ENCODE peak calls at places on chromosome 21, in ten cellular contexts. H is AG04450, I is GM13976, M is fibroblast of pulmonary artery, W is esophagus muscularis mucosa, L is foreskin fibroblast, O is GM20000, D is retinal pigment epithelial cell, Q is colonic mucosa, G is psoas muscle. K is an unnamed sample.

GRCh38 chr21:17552410-17552809 is 39.6 kb downstream of the CXADR start:
- DNase-seq in H (no peak), I (no peak), M (no peak), W (no peak), L (no peak), O (no peak), D (no peak), Q (no peak), G (no peak), K (no peak)

GRCh38 chr21:32360401-32360981 is 32.3 kb downstream of the URB1 start:
- DNase-seq in H (no peak), I (no peak), M (no peak), W (no peak), L (no peak), O (no peak), D (no peak), Q (no peak), G (no peak), K (no peak)

GRCh38 chr21:42474982-42475381 is 21.0 kb downstream of the RSPH1 start:
- DNase-seq in H (no peak), I (no peak), M (no peak), W (no peak), L (peak), O (no peak), D (no peak), Q (no peak), G (no peak), K (no peak)

GRCh38 chr21:42021751-42022430 is 11.7 kb upstream of the ZBTB21 start:
- DNase-seq in H (no peak), I (peak), M (no peak), W (no peak), L (no peak), O (no peak), D (no peak), Q (no peak), G (no peak), K (no peak)

GRCh38 chr21:41970099-41970391 is 16.2 kb upstream of the C2CD2 start:
- DNase-seq in H (no peak), I (peak), M (no peak), W (peak), L (no peak), O (no peak), D (no peak), Q (peak), G (no peak), K (no peak)

GRCh38 chr21:26098758-26099157 is 71.8 kb downstream of the APP start:
- DNase-seq in H (no peak), I (no peak), M (no peak), W (no peak), L (no peak), O (no peak), D (no peak), Q (no peak), G (no peak), K (no peak)

GRCh38 chr21:32457360-32457840 is 44.9 kb downstream of the EVA1C start:
- DNase-seq in H (no peak), I (no peak), M (peak), W (no peak), L (no peak), O (no peak), D (no peak), Q (peak), G (peak), K (no peak)

GRCh38 chr21:19328954-19329353 is 925.4 kb upstream of the TMPRSS15 start:
- DNase-seq in H (no peak), I (no peak), M (no peak), W (no peak), L (no peak), O (no peak), D (no peak), Q (no peak), G (no peak), K (no peak)

GRCh38 chr21:38310619-38311018 is 53.8 kb downstream of the KCNJ15 start:
- DNase-seq in H (no peak), I (no peak), M (peak), W (no peak), L (peak), O (no peak), D (no peak), Q (no peak), G (no peak), K (peak)

GRCh38 chr21:26686278-26686677 is 113.2 kb upstream of the CYYR1 start:
- DNase-seq in H (no peak), I (peak), M (peak), W (no peak), L (no peak), O (peak), D (no peak), Q (no peak), G (no peak), K (peak)

GRCh38 chr21:28675265-28676041 is 317.2 kb downstream of the LTN1 start:
- DNase-seq in H (no peak), I (no peak), M (peak), W (no peak), L (peak), O (no peak), D (no peak), Q (no peak), G (no peak), K (peak)

GRCh38 chr21:24023402-24023801 is 1583.9 kb downstream of the MRPL39 start:
- DNase-seq in H (no peak), I (no peak), M (no peak), W (no peak), L (no peak), O (no peak), D (peak), Q (no peak), G (no peak), K (no peak)

GRCh38 chr21:41600116-41600515 is 92.2 kb upstream of the TMPRSS2 start:
- DNase-seq in H (no peak), I (no peak), M (no peak), W (no peak), L (no peak), O (no peak), D (no peak), Q (no peak), G (no peak), K (no peak)

GRCh38 chr21:25639922-25640670 is 1.0 kb downstream of the JAM2 start:
- DNase-seq in H (no peak), I (peak), M (no peak), W (no peak), L (no peak), O (peak), D (no peak), Q (peak), G (peak), K (no peak)

GRCh38 chr21:25929859-25930520 is 195.2 kb downstream of the GABPA start:
- DNase-seq in H (peak), I (no peak), M (peak), W (no peak), L (peak), O (no peak), D (no peak), Q (no peak), G (peak), K (peak)

GRCh38 chr21:26199471-26199870 is 28.9 kb upstream of the APP start:
- DNase-seq in H (peak), I (no peak), M (peak), W (no peak), L (peak), O (no peak), D (peak), Q (no peak), G (no peak), K (peak)

GRCh38 chr21:38352536-38353219 is 95.9 kb downstream of the KCNJ15 start:
- DNase-seq in H (peak), I (peak), M (peak), W (no peak), L (peak), O (peak), D (peak), Q (peak), G (no peak), K (peak)

GRCh38 chr21:41878831-41879189 is 334 bp downstream of the PRDM15 start:
- DNase-seq in H (peak), I (peak), M (peak), W (no peak), L (peak), O (peak), D (peak), Q (peak), G (peak), K (peak)

GRCh38 chr21:14836950-14837349 is 227.8 kb downstream of the NRIP1 start:
- DNase-seq in H (no peak), I (no peak), M (no peak), W (no peak), L (no peak), O (no peak), D (no peak), Q (no peak), G (no peak), K (peak)

GRCh38 chr21:38042246-38042645 is 126.0 kb upstream of the KCNJ6 start:
- DNase-seq in H (no peak), I (no peak), M (no peak), W (no peak), L (no peak), O (no peak), D (no peak), Q (no peak), G (no peak), K (no peak)

GRCh38 chr21:28805885-28806284 is 186.8 kb downstream of the LTN1 start:
- DNase-seq in H (peak), I (no peak), M (peak), W (no peak), L (peak), O (no peak), D (no peak), Q (no peak), G (no peak), K (peak)

GRCh38 chr21:37257526-37257966 is 9.6 kb downstream of the VPS26C start:
- DNase-seq in H (no peak), I (peak), M (peak), W (peak), L (no peak), O (no peak), D (no peak), Q (peak), G (peak), K (peak)

GRCh38 chr21:26946744-26947446 is 20.0 kb downstream of the ADAMTS5 start:
- DNase-seq in H (no peak), I (no peak), M (no peak), W (no peak), L (no peak), O (no peak), D (no peak), Q (no peak), G (no peak), K (no peak)

GRCh38 chr21:36419241-36419640 is 34.0 kb downstream of the CHAF1B start:
- DNase-seq in H (no peak), I (no peak), M (no peak), W (no peak), L (no peak), O (no peak), D (no peak), Q (no peak), G (no peak), K (no peak)

GRCh38 chr21:29621525-29621924 is 318.3 kb downstream of the GRIK1 start:
- DNase-seq in H (no peak), I (no peak), M (no peak), W (no peak), L (no peak), O (no peak), D (no peak), Q (no peak), G (no peak), K (no peak)

GRCh38 chr21:38244885-38245869 is 11.6 kb upstream of the KCNJ15 start:
- DNase-seq in H (peak), I (peak), M (peak), W (no peak), L (peak), O (peak), D (no peak), Q (no peak), G (no peak), K (peak)

GRCh38 chr21:26842976-26843911 is 2.0 kb downstream of the ADAMTS1 start:
- DNase-seq in H (peak), I (no peak), M (peak), W (peak), L (peak), O (no peak), D (peak), Q (peak), G (peak), K (peak)

GRCh38 chr21:42366292-42367010 is at the start of gene TFF1:
- DNase-seq in H (no peak), I (no peak), M (no peak), W (no peak), L (no peak), O (no peak), D (no peak), Q (peak), G (no peak), K (no peak)

GRCh38 chr21:40620386-40621145 is 226.4 kb downstream of the DSCAM start:
- DNase-seq in H (no peak), I (no peak), M (no peak), W (no peak), L (no peak), O (no peak), D (no peak), Q (no peak), G (no peak), K (no peak)

GRCh38 chr21:36522174-36522810 is 42.4 kb upstream of the CLDN14 start:
- DNase-seq in H (no peak), I (no peak), M (no peak), W (no peak), L (no peak), O (no peak), D (no peak), Q (no peak), G (no peak), K (no peak)

GRCh38 chr21:28745131-28746055 is 247.3 kb downstream of the LTN1 start:
- DNase-seq in H (peak), I (peak), M (peak), W (no peak), L (peak), O (peak), D (peak), Q (peak), G (peak), K (peak)

GRCh38 chr21:18937337-18937736 is 533.8 kb upstream of the TMPRSS15 start:
- DNase-seq in H (no peak), I (no peak), M (no peak), W (no peak), L (no peak), O (no peak), D (no peak), Q (no peak), G (no peak), K (no peak)

GRCh38 chr21:19463966-19464365 is 1060.4 kb upstream of the TMPRSS15 start:
- DNase-seq in H (no peak), I (no peak), M (peak), W (no peak), L (no peak), O (no peak), D (no peak), Q (no peak), G (no peak), K (no peak)

DNA sequence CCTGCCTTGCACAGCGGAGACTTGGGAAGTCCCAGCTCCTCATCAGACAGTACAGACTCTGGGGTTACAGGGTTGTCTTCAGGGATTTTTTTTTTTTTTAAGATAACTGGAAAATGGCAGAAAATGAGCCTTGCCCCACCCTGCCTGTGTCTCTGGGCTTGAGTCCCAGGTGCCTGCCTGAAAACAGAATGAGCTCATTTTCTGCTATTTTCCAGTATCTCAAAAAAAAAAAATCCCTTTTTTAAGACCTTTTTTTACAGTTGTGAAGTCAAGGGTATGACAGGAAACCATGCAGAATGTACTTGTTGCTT is 10.1 kb downstream of the SLX9 start:
- DNase-seq in H (no peak), I (no peak), M (no peak), W (no peak), L (no peak), O (no peak), D (no peak), Q (no peak), G (no peak), K (no peak)
- TF ChIP-seq CTCF in H (no peak), I (no peak), M (no peak), W (no peak), L (no peak), O (no peak), D (no peak), Q (peak), G (no peak), K (peak)

DNA sequence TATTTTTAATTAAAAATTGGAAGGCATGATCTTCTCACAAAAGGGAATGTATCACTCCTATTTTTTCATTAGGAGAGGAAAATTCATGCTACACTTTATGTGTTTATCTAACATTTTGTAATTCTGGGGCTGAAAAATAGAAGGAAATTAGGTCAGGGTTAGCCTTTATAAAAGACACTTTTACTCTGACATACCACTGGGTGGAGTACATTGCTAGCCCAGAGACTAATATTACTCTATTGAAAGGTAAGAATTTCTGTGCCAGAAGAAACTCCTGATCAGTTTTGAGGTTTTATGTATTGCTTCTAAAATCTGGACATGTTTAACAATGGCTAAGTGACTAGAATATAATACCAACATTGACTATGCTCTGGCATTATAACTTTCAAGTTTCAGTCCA is 724.6 kb downstream of the USP25 start:
- DNase-seq in H (no peak), I (no peak), M (peak), W (no peak), L (no peak), O (no peak), D (no peak), Q (no peak), G (no peak), K (peak)
- TF ChIP-seq CTCF in H (peak), I (no peak), M (peak), W (peak), L (peak), O (no peak), D (peak), Q (no peak), G (peak), K (peak)

DNA sequence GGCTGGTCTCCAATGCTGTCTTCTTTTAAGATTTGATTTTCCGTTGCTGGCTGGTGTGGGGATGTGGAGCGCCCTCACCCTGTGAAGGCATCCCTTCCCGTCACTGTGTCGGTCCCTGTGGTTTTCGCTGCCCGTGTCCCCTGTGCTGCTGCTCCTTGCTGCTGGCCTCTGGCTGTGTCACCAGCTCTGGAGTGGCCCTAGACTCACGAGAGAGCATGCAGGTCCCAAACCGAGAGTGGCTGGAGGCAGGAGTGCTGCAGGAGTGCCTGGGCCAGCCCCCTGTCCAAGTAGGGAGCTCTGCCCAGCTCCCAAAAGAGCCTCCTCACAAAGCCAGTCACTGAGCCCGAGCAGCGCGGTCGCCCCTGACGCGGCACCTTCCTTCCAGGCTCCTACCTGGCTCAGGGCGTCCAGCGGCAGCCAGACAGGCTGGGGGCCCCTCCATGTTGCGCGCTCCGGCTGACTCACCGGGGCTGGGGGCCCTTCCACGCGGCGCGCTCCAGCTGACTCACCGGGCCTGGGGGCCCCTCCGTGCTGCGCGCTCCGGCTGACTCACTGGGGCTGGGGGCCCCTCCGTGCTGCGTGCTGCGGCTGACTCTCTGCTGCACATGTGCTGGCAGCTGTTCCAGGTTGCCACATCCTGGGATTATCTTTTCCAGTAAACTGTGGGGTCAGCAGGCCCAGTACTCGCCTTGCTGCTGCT is 106.7 kb upstream of the COL6A1 start:
- DNase-seq in H (peak), I (no peak), M (peak), W (no peak), L (peak), O (no peak), D (peak), Q (peak), G (peak), K (peak)
- TF ChIP-seq CTCF in H (no peak), I (no peak), M (no peak), W (no peak), L (no peak), O (no peak), D (no peak), Q (no peak), G (no peak), K (no peak)

DNA sequence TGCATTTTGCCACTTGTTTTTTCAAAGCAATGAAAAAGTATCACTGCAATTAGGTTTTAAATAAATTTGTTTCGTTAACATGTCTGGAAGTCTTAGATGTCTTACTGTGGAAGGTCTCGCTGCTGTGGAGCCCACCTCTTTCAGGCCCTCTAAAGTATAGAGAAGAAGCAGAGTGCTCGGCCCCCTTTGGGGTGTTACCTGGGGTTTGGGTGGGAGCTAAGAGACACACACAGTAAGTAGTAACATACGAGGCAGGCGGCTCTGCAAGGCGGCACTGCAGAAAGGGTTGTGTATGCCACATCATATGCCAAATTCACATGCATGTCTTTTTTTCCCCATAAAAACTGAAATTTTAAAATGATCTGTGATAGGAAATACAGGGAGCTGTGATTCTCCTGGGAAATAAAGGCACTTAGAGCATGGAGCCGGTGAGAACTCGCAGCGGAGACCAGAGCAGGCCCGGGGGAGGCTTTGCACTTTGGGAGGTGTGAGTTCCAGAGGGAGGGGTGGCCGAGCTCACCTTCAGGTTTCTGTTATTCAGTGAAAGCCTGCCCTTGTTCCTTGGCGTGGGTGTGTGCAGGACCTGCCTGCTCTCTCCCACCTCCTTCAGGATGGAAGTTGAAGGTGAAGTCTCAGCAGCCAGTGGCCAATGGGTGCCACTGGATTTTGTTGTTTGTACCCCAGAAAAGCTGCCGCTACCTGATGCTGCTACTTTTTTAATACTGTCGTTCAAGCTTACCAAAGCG is 35.7 kb upstream of the PWP2 start:
- DNase-seq in H (no peak), I (no peak), M (no peak), W (no peak), L (no peak), O (no peak), D (no peak), Q (no peak), G (no peak), K (no peak)
- TF ChIP-seq CTCF in H (no peak), I (no peak), M (no peak), W (no peak), L (no peak), O (no peak), D (no peak), Q (no peak), G (no peak), K (no peak)

GRCh38 chr21:34857122-34857713 is 188.4 kb downstream of the CLIC6 start:
- DNase-seq in H (no peak), I (no peak), M (no peak), W (no peak), L (no peak), O (no peak), D (no peak), Q (no peak), G (no peak), K (no peak)

GRCh38 chr21:34859976-34860653 is 189.0 kb downstream of the RUNX1 start:
- DNase-seq in H (no peak), I (no peak), M (no peak), W (no peak), L (no peak), O (no peak), D (no peak), Q (no peak), G (no peak), K (no peak)

GRCh38 chr21:34858559-34858958 is 189.8 kb downstream of the CLIC6 start:
- DNase-seq in H (no peak), I (no peak), M (no peak), W (no peak), L (no peak), O (no peak), D (no peak), Q (no peak), G (no peak), K (no peak)

GRCh38 chr21:34861302-34861701 is 187.8 kb downstream of the RUNX1 start:
- DNase-seq in H (no peak), I (no peak), M (no peak), W (no peak), L (no peak), O (no peak), D (no peak), Q (no peak), G (no peak), K (no peak)

GRCh38 chr21:34857874-34858273 is 189.1 kb downstream of the CLIC6 start:
- DNase-seq in H (no peak), I (no peak), M (no peak), W (no peak), L (no peak), O (no peak), D (no peak), Q (no peak), G (no peak), K (no peak)
- TF ChIP-seq CTCF in H (peak), I (no peak), M (peak), W (no peak), L (peak), O (no peak), D (peak), Q (no peak), G (peak), K (peak)

GRCh38 chr21:33824156-33824941 is 91.3 kb downstream of the ATP5PO start:
- DNase-seq in H (no peak), I (no peak), M (no peak), W (peak), L (no peak), O (no peak), D (no peak), Q (no peak), G (no peak), K (no peak)
- TF ChIP-seq CTCF in H (no peak), I (no peak), M (no peak), W (no peak), L (no peak), O (no peak), D (peak), Q (no peak), G (no peak), K (no peak)

K was measured in HFFc6.